ENCODE peak calls at places on chromosomes 11 and 22, in five cellular contexts. T, Z, E, M and O are unnamed samples.
A peak's percentile ranks its signal among the peaks of the same experiment; 100 is the strongest.

GRCh38 chr22:22342697-22343602 is 98.4 kb downstream of the VPREB1 start:
- DNase-seq in T (peak; percentile 26), Z (no peak), E (peak; percentile 43), M (no peak), O (peak; percentile 69)

GRCh38 chr11:119697882-119698281 is 31.1 kb downstream of the NECTIN1 start:
- DNase-seq in T (no peak), Z (no peak), E (no peak), M (no peak), O (no peak)

GRCh38 chr11:10487002-10487647 is 32.1 kb downstream of the AMPD3 start:
- DNase-seq in T (no peak), Z (peak; percentile 7), E (no peak), M (no peak), O (no peak)

GRCh38 chr11:390175-390574 is 3.8 kb upstream of the PKP3 start:
- DNase-seq in T (no peak), Z (no peak), E (no peak), M (no peak), O (no peak)

GRCh38 chr11:128313931-128314330 is 273.4 kb downstream of the ETS1 start:
- DNase-seq in T (no peak), Z (no peak), E (no peak), M (no peak), O (no peak)

GRCh38 chr11:47328449-47329390 is 23.8 kb downstream of the MYBPC3 start:
- DNase-seq in T (no peak), Z (no peak), E (no peak), M (no peak), O (no peak)

GRCh38 chr11:93330446-93330984 is at the start of gene DEUP1:
- DNase-seq in T (peak; percentile 4), Z (peak; percentile 22), E (peak; percentile 2), M (no peak), O (no peak)

GRCh38 chr11:8709002-8709672 is 26.5 kb downstream of the RPL27A start:
- DNase-seq in T (peak; percentile 58), Z (peak; percentile 93), E (no peak), M (peak; percentile 95), O (no peak)

GRCh38 chr11:134244593-134244992 is 8.6 kb downstream of the THYN1 start:
- DNase-seq in T (peak; percentile 45), Z (no peak), E (no peak), M (peak; percentile 32), O (peak; percentile 18)

GRCh38 chr11:106031936-106032335 is 9.9 kb upstream of the MSANTD4 start:
- DNase-seq in T (no peak), Z (no peak), E (no peak), M (no peak), O (no peak)

GRCh38 chr11:64164392-64165312 is 1.3 kb downstream of the MACROD1 start:
- DNase-seq in T (peak; percentile 36), Z (no peak), E (no peak), M (no peak), O (no peak)

GRCh38 chr11:7538023-7538422 is 24.2 kb downstream of the PPFIBP2 start:
- DNase-seq in T (peak; percentile 74), Z (peak; percentile 70), E (no peak), M (no peak), O (no peak)

GRCh38 chr11:75577198-75577597 is 15.1 kb downstream of the SERPINH1 start:
- DNase-seq in T (peak; percentile 63), Z (no peak), E (peak; percentile 61), M (peak; percentile 38), O (peak; percentile 51)

GRCh38 chr11:75705541-75705940 is 12.1 kb upstream of the MOGAT2 start:
- DNase-seq in T (no peak), Z (no peak), E (no peak), M (no peak), O (no peak)

GRCh38 chr22:43560651-43561050 is 148.8 kb downstream of the MPPED1 start:
- DNase-seq in T (no peak), Z (no peak), E (no peak), M (no peak), O (no peak)

GRCh38 chr11:7281083-7281482 is 29.4 kb downstream of the SYT9 start:
- DNase-seq in T (peak; percentile 7), Z (no peak), E (no peak), M (no peak), O (no peak)

GRCh38 chr22:18977824-18978425 is 41.8 kb upstream of the PRODH start:
- DNase-seq in T (no peak), Z (no peak), E (no peak), M (no peak), O (no peak)

GRCh38 chr11:113806403-113806802 is 26.8 kb downstream of the CLDN25 start:
- DNase-seq in T (peak; percentile 24), Z (no peak), E (peak; percentile 4), M (peak; percentile 7), O (no peak)

GRCh38 chr22:39309364-39309861 is 10.0 kb downstream of the RPL3 start:
- DNase-seq in T (peak; percentile 61), Z (no peak), E (no peak), M (no peak), O (no peak)

GRCh38 chr22:30921108-30921507 is 47.5 kb downstream of the MORC2 start:
- DNase-seq in T (peak; percentile 35), Z (no peak), E (no peak), M (no peak), O (no peak)

GRCh38 chr22:48567213-48567975 is 1260.3 kb downstream of the BRD1 start:
- DNase-seq in T (peak; percentile 21), Z (no peak), E (no peak), M (no peak), O (no peak)

GRCh38 chr11:86814775-86815174 is 14.4 kb downstream of the PRSS23 start:
- DNase-seq in T (peak; percentile 36), Z (no peak), E (no peak), M (peak; percentile 67), O (no peak)

GRCh38 chr22:47615051-47615450 is 852.6 kb downstream of the TBC1D22A start:
- DNase-seq in T (no peak), Z (peak; percentile 16), E (no peak), M (no peak), O (no peak)

GRCh38 chr22:35215993-35216392 is 41.3 kb upstream of the HMGXB4 start:
- DNase-seq in T (no peak), Z (no peak), E (no peak), M (no peak), O (no peak)

GRCh38 chr11:2423157-2424025 is 20.9 kb downstream of the TRPM5 start:
- DNase-seq in T (no peak), Z (no peak), E (no peak), M (no peak), O (no peak)
- H3K4me1 ChIP-seq in T (no peaks in the 10 kb centered on the region), Z (no peaks in the 10 kb centered on the region), E (no peaks in the 10 kb centered on the region), M (no peaks in the 10 kb centered on the region), O (no peaks in the 10 kb centered on the region)

GRCh38 chr22:46004105-46004866 is 27.3 kb upstream of the WNT7B start:
- DNase-seq in T (no peak), Z (no peak), E (no peak), M (no peak), O (no peak)

GRCh38 chr22:46007003-46007847 is 30.3 kb upstream of the WNT7B start:
- DNase-seq in T (peak; percentile 93), Z (peak; percentile 68), E (peak; percentile 66), M (peak; percentile 72), O (no peak)

GRCh38 chr22:46007848-46008261 is 30.9 kb upstream of the WNT7B start:
- DNase-seq in T (peak; percentile 98), Z (peak; percentile 85), E (no peak), M (peak; percentile 87), O (no peak)

GRCh38 chr22:46008291-46008690 is 31.3 kb upstream of the WNT7B start:
- DNase-seq in T (peak; percentile 51), Z (no peak), E (no peak), M (no peak), O (no peak)

GRCh38 chr22:46006379-46007002 is 29.5 kb upstream of the WNT7B start:
- DNase-seq in T (peak; percentile 95), Z (peak; percentile 91), E (peak; percentile 80), M (peak; percentile 80), O (peak; percentile 82)
- H3K4me3 ChIP-seq in T (peak overlapping the region; percentile 58), Z (peak overlapping the region; percentile 30), E (peak overlapping the region; percentile 35), M (no peak overlapping the region), O (no peak overlapping the region)

GRCh38 chr22:23782649-23783048 is 4.1 kb upstream of the SMARCB1 start:
- DNase-seq in T (no peak), Z (no peak), E (no peak), M (no peak), O (no peak)

GRCh38 chr22:23781533-23781932 is 5.2 kb upstream of the SMARCB1 start:
- DNase-seq in T (peak; percentile 94), Z (peak; percentile 49), E (peak; percentile 37), M (peak; percentile 65), O (no peak)

GRCh38 chr22:23779731-23780130 is 7.0 kb upstream of the SMARCB1 start:
- DNase-seq in T (no peak), Z (no peak), E (no peak), M (no peak), O (no peak)

GRCh38 chr22:23780146-23780748 is 6.5 kb upstream of the SMARCB1 start:
- DNase-seq in T (no peak), Z (no peak), E (no peak), M (no peak), O (no peak)

DNA sequence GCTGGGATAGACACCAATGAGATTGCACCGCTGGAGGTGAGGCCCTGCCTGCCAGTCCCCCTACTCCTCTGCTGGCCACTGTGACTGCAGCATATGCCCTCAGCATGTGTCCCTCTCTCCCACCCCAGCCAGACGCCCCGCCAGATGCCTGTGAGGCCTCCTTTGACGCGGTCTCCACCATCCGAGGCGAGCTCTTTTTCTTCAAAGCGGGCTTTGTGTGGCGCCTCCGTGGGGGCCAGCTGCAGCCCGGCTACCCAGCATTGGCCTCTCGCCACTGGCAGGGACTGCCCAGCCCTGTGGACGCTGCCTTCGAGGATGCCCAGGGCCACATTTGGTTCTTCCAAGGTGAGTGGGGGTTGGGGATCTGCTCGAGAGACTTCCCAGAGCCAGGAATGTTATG is 5.7 kb upstream of the SMARCB1 start:
- DNase-seq in T (no peak), Z (no peak), E (no peak), M (no peak), O (no peak)
- H3K4me1 ChIP-seq in T (peaks cover 13% of the 10 kb centered on the region), Z (no peaks in the 10 kb centered on the region), E (peaks cover 27% of the 10 kb centered on the region), M (peaks cover 17% of the 10 kb centered on the region), O (peaks cover 4% of the 10 kb centered on the region)

DNA sequence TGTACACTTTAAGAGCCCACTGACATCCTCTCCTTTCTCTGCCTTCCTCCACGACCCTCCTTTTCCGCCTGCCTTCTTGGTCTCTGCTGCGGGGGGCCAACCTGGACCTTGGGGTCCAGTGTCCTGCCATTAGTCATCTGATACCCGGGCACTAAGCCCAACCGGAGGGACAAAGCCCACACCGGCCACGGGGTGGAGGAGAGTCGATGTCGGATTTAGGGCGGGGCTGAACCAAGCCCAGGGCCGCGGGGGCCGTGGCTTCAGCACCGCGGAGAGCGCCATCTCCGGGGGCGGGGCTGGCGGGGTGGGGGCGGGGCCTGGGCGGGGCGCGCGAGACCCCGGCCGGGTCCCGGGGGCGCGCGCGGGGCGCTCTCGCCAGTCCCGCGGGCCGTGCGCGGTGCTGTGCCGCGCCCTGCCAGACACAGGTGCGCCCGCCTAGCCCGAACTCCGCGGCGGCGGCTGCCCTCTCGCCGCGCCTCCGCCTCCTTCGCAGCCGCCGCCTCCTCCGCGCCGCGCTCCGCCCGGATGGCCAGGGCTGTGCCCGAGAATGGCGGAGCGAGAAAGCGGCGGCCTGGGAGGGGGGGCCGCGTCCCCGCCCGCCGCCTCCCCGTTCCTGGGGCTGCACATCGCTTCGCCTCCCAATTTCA is at the start of gene MAPK8IP1:
- DNase-seq in T (peak; percentile 64), Z (no peak), E (no peak), M (no peak), O (peak; percentile 36)
- H3K4me3 ChIP-seq in T (peak within 1 kb of the TSS; percentile 68), Z (peak within 1 kb of the TSS; percentile 60), E (peak within 1 kb of the TSS; percentile 59), M (peak within 1 kb of the TSS; percentile 77), O (peak within 1 kb of the TSS; percentile 51)

GRCh38 chr22:50473088-50473487 is 1.7 kb downstream of the SBF1 start:
- DNase-seq in T (peak; percentile 34), Z (no peak), E (peak; percentile 60), M (no peak), O (peak; percentile 42)
- H3K4me1 ChIP-seq in T (peaks cover 27% of the 10 kb centered on the region), Z (peaks cover 5% of the 10 kb centered on the region), E (peaks cover 16% of the 10 kb centered on the region), M (peaks cover 25% of the 10 kb centered on the region), O (peaks cover 53% of the 10 kb centered on the region)